ENCODE peak calls at places on chromosomes 4 and X, in seven cellular contexts. C is heart left ventricle, X is body of pancreas, O is GM12891, L is NB4, W is A549, V is IMR-90. F is an unnamed sample.

GRCh38 chr4:23856630-23857029 is 33.2 kb downstream of the PPARGC1A start:
- DNase-seq in C (no peak), X (peak; percentile 61), O (no peak), L (no peak), W (no peak), V (no peak), F (no peak)

GRCh38 chr4:131248314-131248713 is 1900.8 kb upstream of the PCDH10 start:
- DNase-seq in C (no peak), X (no peak), O (no peak), L (no peak), W (no peak), V (no peak), F (no peak)

GRCh38 chr4:87839309-87839946 is 6.7 kb downstream of the MEPE start:
- DNase-seq in C (no peak), X (peak; percentile 45), O (no peak), L (peak; percentile 58), W (peak; percentile 34), V (peak; percentile 49), F (no peak)

GRCh38 chrX:114797494-114797893 is 213.6 kb downstream of the HTR2C start:
- DNase-seq in C (no peak), X (no peak), O (no peak), L (no peak), W (no peak), V (no peak), F (no peak)

GRCh38 chrX:104284407-104285000 is 29.8 kb upstream of the ESX1 start:
- DNase-seq in C (no peak), X (no peak), O (no peak), L (no peak), W (no peak), V (no peak), F (peak; percentile 6)

GRCh38 chr4:68344785-68345184 is 5.1 kb downstream of the YTHDC1 start:
- DNase-seq in C (no peak), X (no peak), O (no peak), L (no peak), W (no peak), V (no peak), F (no peak)

GRCh38 chrX:106042296-106042695 is 3.8 kb upstream of the SERPINA7 start:
- DNase-seq in C (no peak), X (no peak), O (no peak), L (no peak), W (no peak), V (no peak), F (no peak)

GRCh38 chr4:175540151-175540550 is 271.9 kb downstream of the GPM6A start:
- DNase-seq in C (no peak), X (no peak), O (no peak), L (no peak), W (no peak), V (no peak), F (no peak)

GRCh38 chr4:125303058-125303457 is 11.7 kb upstream of the FAT4 start:
- DNase-seq in C (no peak), X (no peak), O (no peak), L (no peak), W (no peak), V (peak; percentile 77), F (no peak)

GRCh38 chrX:16946971-16947562 is 609 bp downstream of the REPS2 start:
- DNase-seq in C (peak; percentile 4), X (peak; percentile 62), O (no peak), L (peak; percentile 24), W (no peak), V (no peak), F (no peak)

GRCh38 chr4:9996319-9997110 is 24.8 kb downstream of the SLC2A9 start:
- DNase-seq in C (no peak), X (no peak), O (no peak), L (no peak), W (peak; percentile 13), V (peak; percentile 45), F (no peak)

GRCh38 chrX:123779908-123780396 is 47.1 kb upstream of the THOC2 start:
- DNase-seq in C (no peak), X (no peak), O (no peak), L (no peak), W (peak; percentile 61), V (no peak), F (no peak)

GRCh38 chr4:146916479-146917076 is 29.1 kb downstream of the TTC29 start:
- DNase-seq in C (no peak), X (peak; percentile 13), O (no peak), L (peak; percentile 48), W (peak; percentile 13), V (peak; percentile 47), F (no peak)

GRCh38 chr4:88200186-88200585 is 41.7 kb upstream of the ABCG2 start:
- DNase-seq in C (no peak), X (no peak), O (no peak), L (no peak), W (no peak), V (no peak), F (no peak)

GRCh38 chrX:131621650-131622049 is 77.8 kb downstream of the OR13H1 start:
- DNase-seq in C (no peak), X (no peak), O (no peak), L (no peak), W (no peak), V (no peak), F (no peak)
- TF ChIP-seq POLR2A in C (no peak), X (no peak), O (no peak), L (no peak), W (no peak), V (no peak), F (no peak)

DNA sequence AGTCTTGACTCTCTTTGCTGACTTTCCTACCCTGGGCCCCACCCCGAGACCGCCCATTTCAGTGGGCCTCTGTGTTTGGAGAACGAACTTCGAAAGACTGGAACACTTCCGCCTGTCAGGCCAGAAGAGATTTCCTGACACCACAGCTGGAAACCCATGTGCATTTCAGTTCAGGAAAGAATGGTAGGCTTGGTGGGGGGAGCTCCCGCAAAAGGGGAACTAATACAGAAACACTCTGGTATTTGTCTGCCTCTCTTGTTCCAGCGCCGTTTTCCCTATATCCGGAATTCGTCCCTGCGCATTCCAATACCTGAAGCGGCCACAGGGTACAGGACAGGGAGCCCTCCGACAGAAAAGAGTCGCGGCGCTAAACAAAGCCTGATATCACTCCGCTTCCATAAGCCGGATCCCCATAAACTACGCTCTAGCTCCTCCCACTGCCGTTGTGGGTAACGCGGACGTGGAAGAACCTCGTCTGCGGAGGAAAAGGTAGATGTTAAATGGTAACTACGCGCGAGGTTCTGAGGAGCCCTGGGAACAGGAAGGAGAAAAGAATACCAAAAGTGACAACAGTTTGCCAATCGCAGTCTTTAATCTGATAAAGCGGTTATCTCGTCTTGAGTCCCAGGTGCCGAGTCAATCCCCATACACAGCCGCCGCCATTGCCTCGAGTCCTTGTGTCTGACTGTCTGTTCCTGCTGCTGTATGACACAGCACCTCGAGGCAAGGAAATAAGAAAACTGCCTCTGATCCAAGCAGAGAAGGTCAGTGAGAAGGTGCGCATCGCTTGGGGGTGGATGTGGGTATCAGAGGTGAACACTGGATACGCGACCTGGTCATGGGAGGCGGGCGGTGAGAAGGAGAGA is at the start of gene ARMCX5:
- DNase-seq in C (peak; percentile 71), X (peak; percentile 82), O (peak; percentile 1), L (peak; percentile 62), W (peak; percentile 94), V (peak; percentile 87), F (peak; percentile 35)
- TF ChIP-seq POLR2A in C (no peak), X (peak; percentile 82), O (peak; percentile 93), L (no peak), W (peak; percentile 80), V (peak; percentile 74), F (peak; percentile 71)

DNA sequence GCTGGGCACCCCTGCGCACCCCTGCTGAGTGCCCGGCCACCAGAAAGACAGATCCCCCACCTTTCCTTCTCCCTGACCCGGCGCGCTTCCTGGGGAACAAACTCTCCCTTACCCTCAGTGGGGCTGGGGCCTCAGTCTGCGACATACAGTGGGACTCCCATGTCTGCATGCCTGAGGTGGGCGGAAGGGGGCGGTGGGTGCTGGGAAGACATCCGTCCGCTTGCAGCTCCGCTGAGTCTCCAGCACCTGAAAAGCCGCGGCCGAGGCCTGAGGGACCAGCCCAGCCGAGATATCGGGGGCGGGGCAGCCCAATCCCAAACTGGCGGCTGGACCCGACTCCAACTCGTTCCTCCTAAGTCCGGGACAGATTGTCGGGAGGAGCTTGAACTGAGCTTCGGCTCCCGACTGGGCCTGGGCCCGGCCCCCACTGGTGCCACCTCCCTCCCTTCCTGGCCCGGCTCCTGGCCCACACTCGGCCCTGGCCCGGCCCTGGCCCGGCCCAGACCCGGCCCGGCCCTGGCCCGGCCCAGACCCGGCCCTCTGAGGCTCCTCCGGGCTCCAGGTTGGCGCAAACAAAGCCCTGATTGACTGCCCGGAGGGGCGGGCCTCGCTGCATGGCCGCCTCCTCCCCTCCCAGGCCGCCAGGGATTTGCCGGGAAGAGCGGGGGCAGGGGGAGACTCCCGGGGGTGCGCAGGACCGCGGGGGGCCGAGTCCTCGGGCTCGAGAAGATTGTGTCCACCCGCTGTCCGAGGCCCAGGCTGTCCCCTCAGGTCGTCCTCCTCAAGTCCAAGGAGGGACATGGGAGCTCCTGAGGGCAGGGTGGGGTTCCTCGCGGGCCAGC is 878 bp upstream of the SLC16A2 start:
- DNase-seq in C (peak; percentile 74), X (peak; percentile 73), O (no peak), L (peak; percentile 21), W (peak; percentile 64), V (peak; percentile 48), F (peak; percentile 66)
- TF ChIP-seq POLR2A in C (no peak), X (peak; percentile 21), O (no peak), L (no peak), W (no peak), V (no peak), F (no peak)

GRCh38 chr4:173506780-173507211 is 23.2 kb downstream of the HAND2 start:
- DNase-seq in C (peak; percentile 49), X (no peak), O (no peak), L (no peak), W (no peak), V (no peak), F (no peak)

GRCh38 chr4:173507471-173508385 is 22.3 kb downstream of the HAND2 start:
- DNase-seq in C (no peak), X (no peak), O (no peak), L (no peak), W (no peak), V (no peak), F (no peak)

GRCh38 chr4:173511787-173512361 is 18.2 kb downstream of the HAND2 start:
- DNase-seq in C (no peak), X (no peak), O (no peak), L (no peak), W (no peak), V (no peak), F (no peak)

GRCh38 chr4:173508386-173509002 is 21.5 kb downstream of the HAND2 start:
- DNase-seq in C (no peak), X (no peak), O (no peak), L (no peak), W (no peak), V (no peak), F (no peak)

DNA sequence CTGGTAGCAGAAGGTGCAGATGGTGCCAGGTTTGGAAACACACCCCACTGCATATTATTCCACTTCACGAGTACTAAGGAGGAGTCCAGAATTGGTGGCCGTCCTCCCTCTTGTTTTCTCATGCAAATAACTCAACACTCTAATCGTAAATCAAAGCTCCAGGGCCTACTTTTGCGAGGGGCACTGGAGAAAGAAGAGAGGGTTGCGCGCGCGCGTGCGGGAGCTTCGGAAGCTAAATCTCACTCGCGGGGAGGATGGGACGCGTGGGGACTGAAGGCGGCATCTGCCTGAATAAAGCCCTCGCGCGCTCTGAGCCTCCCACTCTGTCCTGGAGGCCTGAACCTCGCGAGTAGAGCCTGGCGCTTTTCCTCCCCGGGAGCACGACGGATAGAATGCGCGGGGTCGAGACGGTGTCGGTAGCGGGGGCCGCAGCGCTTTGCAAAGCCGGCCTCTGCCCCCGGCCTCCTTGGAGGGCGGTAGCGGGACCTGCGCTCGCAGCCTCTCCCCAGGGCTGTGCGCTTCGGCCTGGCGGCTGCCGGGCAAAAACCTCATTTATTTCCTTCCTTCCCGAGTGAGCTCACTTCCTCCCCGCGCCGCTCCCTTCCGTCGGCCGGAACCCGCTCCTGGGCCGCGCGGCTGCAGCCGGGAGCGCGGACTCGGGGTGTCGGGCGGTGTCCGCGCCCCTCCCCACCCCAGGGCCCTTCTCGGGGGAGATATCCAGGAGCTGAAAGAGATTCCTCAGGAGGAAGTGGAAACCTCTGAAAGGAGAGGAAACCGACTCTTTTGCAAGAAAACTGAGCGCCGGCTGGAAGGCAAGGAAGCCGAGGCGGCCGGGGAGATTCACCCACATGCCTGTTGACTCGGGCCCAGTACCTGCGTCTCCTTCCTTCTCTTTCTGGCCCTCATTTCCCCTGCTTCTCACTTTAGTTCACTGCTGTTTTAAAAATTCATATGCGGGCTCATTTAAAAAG is 20.7 kb downstream of the HAND2 start:
- DNase-seq in C (peak; percentile 70), X (peak; percentile 38), O (no peak), L (no peak), W (no peak), V (no peak), F (no peak)
- TF ChIP-seq POLR2A in C (no peak), X (peak; percentile 36), O (no peak), L (no peak), W (no peak), V (no peak), F (no peak)

F was measured in H54.